ENCODE peak calls at places on chromosomes 6 and 20, in seven cellular contexts. M is NCI-H345, F is dorsolateral prefrontal cortex, W is fibroblast of lung, X is HS-27A, K is mucosa of descending colon, E is iPS-NIHi11. H is an unnamed sample.
A peak's percentile ranks its signal among the peaks of the same experiment; 100 is the strongest.

GRCh38 chr20:48571945-48572589 is 255.7 kb downstream of the PREX1 start:
- DNase-seq in E (no peak), M (no peak), F (no peak), X (no peak), W (no peak), K (no peak), H (no peak)

GRCh38 chr6:55282145-55282544 is 45.1 kb upstream of the GFRAL start:
- DNase-seq in E (no peak), F (no peak), K (no peak), X (no peak), W (no peak), M (no peak), H (peak; percentile 6)

GRCh38 chr6:102015431-102015830 is 621.9 kb downstream of the GRIK2 start:
- DNase-seq in M (no peak), F (no peak), W (no peak), X (no peak), K (peak; percentile 9), E (no peak), H (no peak)

GRCh38 chr6:113449051-113449450 is 408.1 kb upstream of the MARCKS start:
- DNase-seq in M (no peak), K (no peak), X (no peak), E (no peak), W (peak; percentile 53), F (no peak), H (peak; percentile 84)

GRCh38 chr6:168408504-168409136 is 32.4 kb upstream of the SMOC2 start:
- DNase-seq in K (no peak), W (no peak), X (no peak), E (no peak), M (peak; percentile 26), F (no peak), H (no peak)

GRCh38 chr6:20747996-20748395 is 213.7 kb downstream of the CDKAL1 start:
- DNase-seq in E (no peak), F (no peak), X (no peak), W (no peak), K (no peak), M (no peak), H (no peak)

GRCh38 chr6:28207244-28208179 is 17.6 kb upstream of the ZSCAN9 start:
- DNase-seq in E (peak; percentile 62), F (no peak), W (peak; percentile 38), K (peak; percentile 66), M (no peak), X (no peak), H (peak; percentile 37)

GRCh38 chr6:11947569-11947968 is 64.5 kb upstream of the HIVEP1 start:
- DNase-seq in X (no peak), F (no peak), K (no peak), W (no peak), E (no peak), M (no peak), H (no peak)

GRCh38 chr20:54251093-54251492 is 43.2 kb downstream of the PFDN4 start:
- DNase-seq in K (no peak), F (no peak), E (no peak), W (no peak), X (no peak), M (no peak), H (no peak)

GRCh38 chr6:14985366-14985765 is 260.5 kb upstream of the JARID2 start:
- DNase-seq in K (no peak), X (no peak), F (no peak), M (no peak), E (no peak), W (no peak), H (no peak)

GRCh38 chr6:165571068-165571682 is 91.9 kb downstream of the PDE10A start:
- DNase-seq in E (no peak), K (no peak), F (no peak), W (peak; percentile 9), X (no peak), M (no peak), H (peak; percentile 77)

GRCh38 chr20:46255440-46256104 is 52.7 kb downstream of the CDH22 start:
- DNase-seq in K (peak; percentile 94), M (peak; percentile 100), W (no peak), F (peak; percentile 48), E (peak; percentile 48), X (peak; percentile 14), H (peak; percentile 55)